ENCODE peak calls at places on chromosomes 11 and 22, in five cellular contexts. N is sigmoid colon, M is MM.1S, W is Peyer's patch, S is dorsolateral prefrontal cortex. F is an unnamed sample.

GRCh38 chr11:134418119-134418840 is 6.2 kb upstream of the B3GAT1 start:
- DNase-seq in N (no peak), S (no peak), M (no peak), W (no peak), F (no peak)

GRCh38 chr11:71442880-71443279 is 5.3 kb downstream of the DHCR7 start:
- DNase-seq in N (peak), W (no peak), M (no peak), S (no peak), F (no peak)

GRCh38 chr11:17013548-17014320 is 480 bp downstream of the PLEKHA7 start:
- DNase-seq in W (no peak), M (peak), N (peak), S (no peak), F (peak)

GRCh38 chr22:20194681-20195593 is 44.1 kb upstream of the CCDC188 start:
- DNase-seq in S (no peak), N (no peak), W (no peak), M (no peak), F (no peak)

GRCh38 chr11:105490333-105490732 is 119.5 kb upstream of the GRIA4 start:
- DNase-seq in M (no peak), N (no peak), W (no peak), S (no peak), F (no peak)

GRCh38 chr11:3738241-3738640 is 59.1 kb downstream of the NUP98 start:
- DNase-seq in M (no peak), W (no peak), S (no peak), N (no peak), F (no peak)

GRCh38 chr11:11378184-11378940 is 25.3 kb upstream of the CSNK2A3 start:
- DNase-seq in S (no peak), N (no peak), M (no peak), W (no peak), F (no peak)

GRCh38 chr22:21041937-21042336 is 3.8 kb upstream of the LRRC74B start:
- DNase-seq in S (no peak), M (no peak), W (no peak), N (no peak), F (no peak)

GRCh38 chr11:121769191-121769590 is 316.4 kb upstream of the SORL1-AS1 start:
- DNase-seq in M (no peak), W (no peak), S (no peak), N (no peak), F (no peak)

GRCh38 chr11:4195909-4196308 is 101.3 kb downstream of the RRM1 start:
- DNase-seq in M (no peak), S (no peak), N (no peak), W (no peak), F (no peak)

GRCh38 chr11:9574806-9575530 is 1.5 kb downstream of the WEE1 start:
- DNase-seq in W (peak), M (peak), N (peak), S (no peak), F (peak)

GRCh38 chr22:31583861-31584485 is 78.0 kb downstream of the PISD start:
- DNase-seq in S (no peak), N (no peak), W (no peak), M (no peak), F (no peak)

DNA sequence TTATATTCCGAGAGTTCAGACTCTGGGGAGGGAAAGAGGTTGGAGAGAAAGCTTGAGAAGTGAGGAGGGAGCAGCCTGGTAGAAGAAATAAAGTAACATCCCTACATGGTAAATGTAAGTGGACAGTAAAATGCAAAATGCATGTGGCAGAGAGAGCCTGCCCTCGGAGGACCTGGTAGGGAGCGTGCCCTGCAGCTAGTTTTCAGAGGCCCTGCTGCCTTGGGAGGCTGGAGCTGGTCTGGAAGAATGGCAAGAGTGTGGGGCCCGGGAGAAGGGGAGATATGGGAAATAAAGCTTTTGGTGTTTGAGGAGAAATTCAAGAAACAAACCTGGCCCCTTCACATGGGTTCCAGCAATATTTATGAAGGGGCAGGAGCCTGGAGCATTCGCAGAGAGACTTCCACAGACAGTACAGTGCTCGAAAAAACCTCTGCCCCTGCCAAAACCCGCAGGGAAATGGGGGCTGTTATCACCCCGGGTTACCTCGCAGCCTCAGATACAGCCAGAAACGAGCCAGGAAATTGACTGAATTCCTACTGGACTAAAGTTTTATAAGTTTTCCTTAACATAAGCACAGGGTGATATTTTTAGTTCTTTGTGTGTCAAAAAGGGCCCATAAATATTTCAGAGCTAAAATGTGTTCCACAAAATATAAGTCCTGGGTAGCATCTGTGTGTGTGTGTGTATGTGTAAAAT is 363.0 kb downstream of the TENM4 start:
- DNase-seq in M (no peak), N (no peak), S (no peak), W (no peak), F (no peak)
- TF ChIP-seq CTCF in M (no peak), N (no peak), S (no peak), W (no peak), F (no peak)

DNA sequence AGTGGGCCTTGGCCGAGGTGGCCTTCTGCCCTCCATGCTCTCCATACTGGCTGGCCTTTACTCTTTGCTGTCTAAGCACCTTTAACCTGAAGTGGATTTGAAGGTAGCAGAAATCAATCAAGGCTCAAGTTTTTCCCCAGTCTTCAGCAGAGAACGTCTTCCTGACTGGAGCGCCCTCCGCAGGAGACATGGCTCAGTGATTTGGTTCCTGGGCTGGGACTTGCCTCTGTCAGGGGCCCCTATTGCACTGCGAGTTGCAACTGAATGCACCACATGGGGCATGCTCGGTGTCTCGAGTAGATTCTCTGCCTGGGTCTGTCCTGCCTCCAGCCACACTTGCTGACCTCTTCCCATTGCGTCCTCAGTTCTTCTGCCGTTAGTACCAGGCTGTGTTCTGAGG is 79.6 kb downstream of the BMAL1 start:
- DNase-seq in S (no peak), W (no peak), M (no peak), N (no peak), F (no peak)
- TF ChIP-seq CTCF in S (no peak), W (no peak), M (no peak), N (no peak), F (no peak)

DNA sequence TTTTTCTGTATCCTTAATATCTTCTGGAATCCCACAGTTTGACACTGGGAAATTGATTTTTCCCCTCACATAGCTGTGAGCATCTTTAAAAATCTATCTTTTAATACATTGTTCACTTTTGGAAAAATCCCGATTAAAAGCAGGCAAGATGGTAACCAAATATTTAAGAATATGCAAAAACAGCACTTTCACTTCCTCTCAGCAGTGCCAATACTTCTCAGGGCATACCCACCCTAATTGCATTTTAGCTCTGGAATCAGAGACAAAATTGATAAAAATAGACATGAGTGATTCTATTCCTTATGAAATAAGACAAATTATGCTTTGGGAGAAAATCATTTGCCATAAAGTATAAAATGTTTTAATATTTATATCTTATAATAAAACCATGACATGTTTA is 168.5 kb upstream of the CCDC90B start:
- DNase-seq in S (no peak), M (no peak), N (no peak), W (no peak), F (no peak)
- TF ChIP-seq CTCF in S (no peak), M (no peak), N (no peak), W (no peak), F (no peak)

GRCh38 chr11:108498046-108498815 is at the start of gene POGLUT3:
- DNase-seq in S (no peak), M (peak), W (peak), N (peak), F (peak)
- TF ChIP-seq CTCF in S (no peak), M (no peak), W (no peak), N (no peak), F (no peak)

DNA sequence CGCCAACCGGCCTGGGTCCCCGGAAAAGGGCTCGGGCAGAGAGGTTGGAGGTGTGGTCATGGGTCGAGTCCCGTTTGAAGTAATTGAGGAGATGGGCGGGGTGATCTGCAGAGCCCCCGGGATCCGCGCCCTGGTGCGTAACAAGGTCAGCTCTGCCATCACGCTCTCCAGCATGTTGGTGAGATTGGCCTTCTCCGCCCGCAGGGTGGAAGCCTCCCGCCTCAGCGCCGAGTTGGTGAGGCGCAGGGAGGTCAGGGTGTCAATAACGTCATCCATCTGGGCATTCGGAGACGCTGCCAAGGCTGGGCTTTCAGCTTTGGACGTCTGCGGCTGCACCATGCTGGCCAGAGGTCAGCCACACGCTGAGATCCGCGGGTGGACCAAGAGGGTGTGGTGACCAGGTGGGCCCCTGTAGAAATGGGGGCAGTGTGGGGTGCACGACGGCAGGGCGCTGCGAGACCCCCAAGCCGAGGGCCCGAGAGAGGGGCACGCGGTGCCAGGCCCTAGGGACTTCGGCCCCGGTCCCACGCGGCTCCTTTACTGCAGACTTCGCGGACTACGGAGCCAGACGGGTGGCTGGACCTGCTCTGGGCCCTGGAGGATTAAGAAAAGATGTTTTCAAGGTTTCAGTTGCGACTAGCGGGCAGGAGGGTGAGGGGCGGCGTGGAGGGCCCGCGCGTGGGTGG is 672 bp downstream of the RTL6 start:
- DNase-seq in N (peak), W (no peak), M (no peak), S (no peak), F (peak)
- TF ChIP-seq CTCF in N (no peak), W (no peak), M (no peak), S (no peak), F (no peak)

DNA sequence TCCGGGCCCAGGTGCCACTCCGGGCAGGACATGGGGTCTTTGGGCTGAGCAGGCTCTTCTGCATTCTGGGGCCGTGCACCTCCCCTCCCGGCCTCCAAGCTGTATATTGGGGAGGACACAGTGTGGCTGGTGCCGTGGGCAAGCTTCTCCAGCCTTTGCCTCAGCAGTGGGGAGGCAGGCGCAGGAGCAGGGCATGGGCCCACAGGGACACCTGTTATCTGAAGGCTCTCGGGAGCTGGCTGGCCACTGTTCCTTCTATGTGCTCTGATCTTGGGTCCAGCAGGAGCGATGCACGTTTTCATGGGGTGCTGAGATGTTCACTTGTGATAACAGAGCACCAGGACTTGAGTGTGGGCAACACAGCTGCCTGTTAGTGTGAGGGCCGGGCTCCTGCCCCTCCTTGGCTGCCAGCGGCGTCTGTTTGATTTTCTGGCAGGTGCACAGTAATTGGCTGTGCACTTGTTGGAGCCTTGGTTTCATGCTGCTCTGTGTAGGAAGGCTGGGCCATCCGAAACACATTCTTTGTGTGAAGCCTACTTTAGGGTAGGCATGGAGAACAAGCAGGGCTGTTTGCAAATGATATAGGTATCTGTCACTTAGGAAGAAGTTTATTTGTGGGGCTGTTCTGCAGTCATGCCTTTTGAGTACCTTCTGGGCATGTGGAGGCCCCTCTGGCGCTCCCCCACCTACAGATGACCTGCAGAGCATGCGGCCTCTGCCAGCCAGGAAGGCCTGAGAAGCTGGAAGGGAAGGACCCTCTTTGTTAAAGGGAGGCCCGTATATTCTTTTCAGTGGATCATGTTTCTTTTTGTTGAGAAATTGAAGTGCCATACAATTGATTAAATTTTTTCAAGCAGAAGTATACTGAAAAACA is 201.5 kb downstream of the TBC1D22A start:
- DNase-seq in M (no peak), S (no peak), W (no peak), N (peak), F (no peak)
- TF ChIP-seq CTCF in M (no peak), S (no peak), W (no peak), N (no peak), F (no peak)

F was measured in transverse colon.